ENCODE peak calls at places on chromosomes 12 and 14, in four cellular contexts. One of them, this sample, is unnamed.

GRCh38 chr14:63431466-63431865 is 111.7 kb downstream of the PPP2R5E start:
- DNase-seq in adrenal gland: no peak
- DNase-seq in HCT116: no peak
- DNase-seq in H1: no peak
- DNase-seq in this sample: no peak

GRCh38 chr14:95098984-95099599 is 58.2 kb downstream of the DICER1 start:
- DNase-seq in adrenal gland: peak
- DNase-seq in HCT116: peak
- DNase-seq in H1: peak
- DNase-seq in this sample: peak

GRCh38 chr14:58882577-58883018 is 244.8 kb downstream of the DACT1 start:
- DNase-seq in adrenal gland: no peak
- DNase-seq in HCT116: no peak
- DNase-seq in H1: no peak
- DNase-seq in this sample: no peak

GRCh38 chr12:94596596-94596995 is 53.8 kb downstream of the TMCC3 start:
- DNase-seq in adrenal gland: peak
- DNase-seq in HCT116: no peak
- DNase-seq in H1: no peak
- DNase-seq in this sample: no peak

GRCh38 chr12:15474766-15475165 is 152.5 kb downstream of the PTPRO start:
- DNase-seq in adrenal gland: no peak
- DNase-seq in HCT116: no peak
- DNase-seq in H1: no peak
- DNase-seq in this sample: no peak

GRCh38 chr12:7444076-7444475 is at the start of gene CD163L1:
- DNase-seq in adrenal gland: no peak
- DNase-seq in HCT116: no peak
- DNase-seq in H1: no peak
- DNase-seq in this sample: no peak

GRCh38 chr12:124752437-124753229 is 111.0 kb downstream of the SCARB1 start:
- DNase-seq in adrenal gland: peak
- DNase-seq in HCT116: no peak
- DNase-seq in H1: no peak
- DNase-seq in this sample: no peak

GRCh38 chr14:88798161-88798560 is 5.4 kb upstream of the EML5 start:
- DNase-seq in adrenal gland: no peak
- DNase-seq in HCT116: no peak
- DNase-seq in H1: no peak
- DNase-seq in this sample: no peak

GRCh38 chr14:35866595-35867279 is 40.6 kb downstream of the BRMS1L start:
- DNase-seq in adrenal gland: no peak
- DNase-seq in HCT116: no peak
- DNase-seq in H1: no peak
- DNase-seq in this sample: no peak

GRCh38 chr14:64654931-64655330 is 49.3 kb upstream of the PLEKHG3 start:
- DNase-seq in adrenal gland: no peak
- DNase-seq in HCT116: no peak
- DNase-seq in H1: no peak
- DNase-seq in this sample: no peak

GRCh38 chr12:57726151-57726883 is 12.2 kb downstream of the AGAP2 start:
- DNase-seq in adrenal gland: peak
- DNase-seq in HCT116: peak
- DNase-seq in H1: peak
- DNase-seq in this sample: peak

GRCh38 chr14:70281938-70282337 is 77.5 kb downstream of the COX16 start:
- DNase-seq in adrenal gland: no peak
- DNase-seq in HCT116: no peak
- DNase-seq in H1: no peak
- DNase-seq in this sample: no peak

GRCh38 chr12:95216704-95217376 is 427 bp downstream of the FGD6 start:
- DNase-seq in adrenal gland: no peak
- DNase-seq in HCT116: no peak
- DNase-seq in H1: no peak
- DNase-seq in this sample: no peak

GRCh38 chr12:66140726-66141125 is 10.2 kb upstream of the LLPH start:
- DNase-seq in adrenal gland: no peak
- DNase-seq in HCT116: no peak
- DNase-seq in H1: no peak
- DNase-seq in this sample: no peak

GRCh38 chr12:26226119-26226518 is 30.7 kb downstream of the SSPN start:
- DNase-seq in adrenal gland: no peak
- DNase-seq in HCT116: no peak
- DNase-seq in H1: no peak
- DNase-seq in this sample: no peak

GRCh38 chr14:99246536-99247083 is 25.4 kb downstream of the BCL11B start:
- DNase-seq in adrenal gland: no peak
- DNase-seq in HCT116: no peak
- DNase-seq in H1: no peak
- DNase-seq in this sample: no peak

GRCh38 chr14:75418779-75419768 is 8.7 kb upstream of the JDP2 start:
- DNase-seq in adrenal gland: no peak
- DNase-seq in HCT116: peak
- DNase-seq in H1: peak
- DNase-seq in this sample: no peak

GRCh38 chr12:46722737-46723136 is 103.1 kb downstream of the SLC38A4 start:
- DNase-seq in adrenal gland: no peak
- DNase-seq in HCT116: no peak
- DNase-seq in H1: no peak
- DNase-seq in this sample: no peak

GRCh38 chr12:118052324-118053070 is 8.5 kb downstream of the WSB2 start:
- DNase-seq in adrenal gland: peak
- DNase-seq in HCT116: peak
- DNase-seq in H1: no peak
- DNase-seq in this sample: peak

GRCh38 chr14:29243355-29243754 is 476.8 kb downstream of the FOXG1 start:
- DNase-seq in adrenal gland: no peak
- DNase-seq in HCT116: no peak
- DNase-seq in H1: no peak
- DNase-seq in this sample: no peak

GRCh38 chr14:75519394-75519793 is 2.9 kb upstream of the BATF start:
- DNase-seq in adrenal gland: no peak
- DNase-seq in HCT116: no peak
- DNase-seq in H1: no peak
- DNase-seq in this sample: no peak

GRCh38 chr14:34368115-34368970 is 93.7 kb downstream of the SPTSSA start:
- DNase-seq in adrenal gland: no peak
- DNase-seq in HCT116: no peak
- DNase-seq in H1: no peak
- DNase-seq in this sample: no peak

GRCh38 chr14:29274890-29275651 is 508.5 kb downstream of the FOXG1 start:
- DNase-seq in adrenal gland: no peak
- DNase-seq in HCT116: no peak
- DNase-seq in H1: no peak
- DNase-seq in this sample: no peak

GRCh38 chr14:101839661-101840060 is 78.2 kb downstream of the PPP2R5C start:
- DNase-seq in adrenal gland: no peak
- DNase-seq in HCT116: no peak
- DNase-seq in H1: no peak
- DNase-seq in this sample: no peak

GRCh38 chr12:42484996-42485395 is 104.5 kb downstream of the PRICKLE1 start:
- DNase-seq in adrenal gland: no peak
- DNase-seq in HCT116: no peak
- DNase-seq in H1: no peak
- DNase-seq in this sample: no peak

GRCh38 chr14:68247867-68248266 is 428.3 kb downstream of the RAD51B start:
- DNase-seq in adrenal gland: peak
- DNase-seq in HCT116: no peak
- DNase-seq in H1: no peak
- DNase-seq in this sample: no peak

GRCh38 chr12:50174971-50175715 is 8.0 kb upstream of the CERS5 start:
- DNase-seq in adrenal gland: peak
- DNase-seq in HCT116: peak
- DNase-seq in H1: no peak
- DNase-seq in this sample: no peak

GRCh38 chr12:3777206-3777809 is 24.4 kb upstream of the CRACR2A start:
- DNase-seq in adrenal gland: no peak
- DNase-seq in HCT116: peak
- DNase-seq in H1: no peak
- DNase-seq in this sample: no peak

GRCh38 chr12:96489392-96490056 is at the start of gene CFAP54:
- DNase-seq in adrenal gland: peak
- DNase-seq in HCT116: peak
- DNase-seq in H1: peak
- DNase-seq in this sample: peak

GRCh38 chr12:105480162-105480561 is 149.7 kb downstream of the C12orf75 start:
- DNase-seq in adrenal gland: no peak
- DNase-seq in HCT116: no peak
- DNase-seq in H1: no peak
- DNase-seq in this sample: no peak

GRCh38 chr14:76870146-76870545 is 43.9 kb downstream of the LRRC74A start:
- DNase-seq in adrenal gland: no peak
- DNase-seq in HCT116: no peak
- DNase-seq in H1: no peak
- DNase-seq in this sample: no peak

GRCh38 chr12:42504049-42504448 is 85.5 kb downstream of the PRICKLE1 start:
- DNase-seq in adrenal gland: no peak
- DNase-seq in HCT116: no peak
- DNase-seq in H1: no peak
- DNase-seq in this sample: no peak

GRCh38 chr12:88578821-88579518 is 1.3 kb downstream of the KITLG start:
- DNase-seq in adrenal gland: peak
- DNase-seq in HCT116: no peak
- DNase-seq in H1: no peak
- DNase-seq in this sample: no peak

GRCh38 chr12:122227341-122227740 is 1.5 kb upstream of the DIABLO start:
- DNase-seq in adrenal gland: peak
- DNase-seq in HCT116: no peak
- DNase-seq in H1: no peak
- DNase-seq in this sample: no peak

GRCh38 chr12:7899755-7900154 is 27.0 kb upstream of the SLC2A14 start:
- DNase-seq in adrenal gland: no peak
- DNase-seq in HCT116: no peak
- DNase-seq in H1: no peak
- DNase-seq in this sample: no peak

GRCh38 chr12:68416826-68417225 is 84.7 kb upstream of the MDM1 start:
- DNase-seq in adrenal gland: no peak
- DNase-seq in HCT116: no peak
- DNase-seq in H1: no peak
- DNase-seq in this sample: no peak

GRCh38 chr14:68543516-68543915 is 249.4 kb downstream of the ZFP36L1 start:
- DNase-seq in adrenal gland: no peak
- DNase-seq in HCT116: no peak
- DNase-seq in H1: no peak
- DNase-seq in this sample: no peak

GRCh38 chr12:56522486-56523193 is 1.0 kb downstream of the RBMS2 start:
- DNase-seq in adrenal gland: no peak
- DNase-seq in HCT116: no peak
- DNase-seq in H1: no peak
- DNase-seq in this sample: no peak

GRCh38 chr14:106039400-106039799 is 513.0 kb downstream of the TMEM121 start:
- DNase-seq in adrenal gland: no peak
- DNase-seq in HCT116: peak
- DNase-seq in H1: no peak
- DNase-seq in this sample: no peak

GRCh38 chr14:22540286-22540685 is 48.7 kb downstream of the DAD1 start:
- DNase-seq in adrenal gland: no peak
- DNase-seq in HCT116: no peak
- DNase-seq in H1: no peak
- DNase-seq in this sample: no peak
- TF ChIP-seq CTCF in adrenal gland: no peak
- TF ChIP-seq CTCF in HCT116: no peak
- TF ChIP-seq CTCF in H1: no peak
- TF ChIP-seq CTCF in this sample: no peak

GRCh38 chr12:2300886-2301285 is 248.1 kb downstream of the CACNA1C start:
- DNase-seq in adrenal gland: no peak
- DNase-seq in HCT116: no peak
- DNase-seq in H1: no peak
- DNase-seq in this sample: no peak
- H3K27ac ChIP-seq in adrenal gland: no peak
- H3K27ac ChIP-seq in HCT116: no peak
- H3K27ac ChIP-seq in H1: no peak
- H3K27ac ChIP-seq in this sample: peak

GRCh38 chr14:31025335-31026075 is at the start of gene AP4S1:
- DNase-seq in adrenal gland: peak
- DNase-seq in HCT116: no peak
- DNase-seq in H1: no peak
- DNase-seq in this sample: peak
- TF ChIP-seq POLR2A in adrenal gland: no peak
- TF ChIP-seq POLR2A in HCT116: no peak
- TF ChIP-seq POLR2A in H1: peak
- TF ChIP-seq POLR2A in this sample: no peak

DNA sequence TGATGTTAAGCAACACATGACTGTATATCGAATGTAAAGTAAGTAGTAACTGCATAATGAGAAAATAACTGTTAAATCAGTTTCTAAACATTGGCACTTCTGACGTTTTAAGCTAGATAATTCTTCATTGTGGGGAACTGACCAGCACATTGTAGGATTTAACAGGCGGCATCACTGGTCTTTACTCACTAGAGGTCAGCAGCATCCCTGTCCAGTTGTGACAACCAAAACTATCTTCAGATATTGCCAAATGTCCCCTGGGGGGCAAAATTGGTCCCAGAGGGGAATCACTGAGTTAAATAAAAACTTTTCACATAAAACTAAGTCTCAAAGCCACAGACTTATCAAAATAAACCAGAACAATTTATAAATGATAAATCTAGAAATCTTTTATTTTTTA is 65.3 kb downstream of the BLTP3B start:
- DNase-seq in adrenal gland: no peak
- DNase-seq in HCT116: no peak
- DNase-seq in H1: no peak
- DNase-seq in this sample: no peak
- TF ChIP-seq CTCF in adrenal gland: no peak
- TF ChIP-seq CTCF in HCT116: no peak
- TF ChIP-seq CTCF in H1: no peak
- TF ChIP-seq CTCF in this sample: no peak

This sample was measured in breast epithelium.